ENCODE peak calls at places on chromosomes 6 and 20, in six cellular contexts. One of them, this sample, is unnamed.

GRCh38 chr6:140344149-140344913 is 969.9 kb upstream of the CITED2 start:
- DNase-seq in uterus: no peak
- DNase-seq in activated naive CD4-positive, alpha-beta T cell: no peak
- DNase-seq in NCI-H1105: no peak
- DNase-seq in G401: no peak
- DNase-seq in stimulated activated CD4-positive, alpha-beta T cell treated with anti-CD3 and anti-CD28 coated beads, Interleukin-12 subunit alpha, Interleukin-12 subunit beta, amount 100 ng/mL, for 48 hours: no peak
- DNase-seq in this sample: no peak

GRCh38 chr6:35081426-35081851 is 59.7 kb downstream of the TCP11 start:
- DNase-seq in activated naive CD4-positive, alpha-beta T cell: no peak
- DNase-seq in G401: no peak
- DNase-seq in NCI-H1105: no peak
- DNase-seq in uterus: peak
- DNase-seq in stimulated activated CD4-positive, alpha-beta T cell treated with anti-CD3 and anti-CD28 coated beads, Interleukin-12 subunit alpha, Interleukin-12 subunit beta, amount 100 ng/mL, for 48 hours: no peak
- DNase-seq in this sample: no peak

GRCh38 chr6:106693343-106693742 is 64.0 kb downstream of the QRSL1 start:
- DNase-seq in activated naive CD4-positive, alpha-beta T cell: no peak
- DNase-seq in stimulated activated CD4-positive, alpha-beta T cell treated with anti-CD3 and anti-CD28 coated beads, Interleukin-12 subunit alpha, Interleukin-12 subunit beta, amount 100 ng/mL, for 48 hours: no peak
- DNase-seq in uterus: no peak
- DNase-seq in NCI-H1105: no peak
- DNase-seq in G401: no peak
- DNase-seq in this sample: no peak

GRCh38 chr6:156862711-156863110 is 85.5 kb downstream of the ARID1B start:
- DNase-seq in NCI-H1105: no peak
- DNase-seq in G401: no peak
- DNase-seq in uterus: no peak
- DNase-seq in stimulated activated CD4-positive, alpha-beta T cell treated with anti-CD3 and anti-CD28 coated beads, Interleukin-12 subunit alpha, Interleukin-12 subunit beta, amount 100 ng/mL, for 48 hours: no peak
- DNase-seq in activated naive CD4-positive, alpha-beta T cell: no peak
- DNase-seq in this sample: no peak

GRCh38 chr6:364609-365540 is 26.7 kb upstream of the IRF4 start:
- DNase-seq in stimulated activated CD4-positive, alpha-beta T cell treated with anti-CD3 and anti-CD28 coated beads, Interleukin-12 subunit alpha, Interleukin-12 subunit beta, amount 100 ng/mL, for 48 hours: no peak
- DNase-seq in G401: no peak
- DNase-seq in activated naive CD4-positive, alpha-beta T cell: no peak
- DNase-seq in uterus: no peak
- DNase-seq in NCI-H1105: no peak
- DNase-seq in this sample: no peak

GRCh38 chr6:38218235-38218634 is 398.7 kb downstream of the ZFAND3 start:
- DNase-seq in uterus: no peak
- DNase-seq in G401: no peak
- DNase-seq in NCI-H1105: no peak
- DNase-seq in activated naive CD4-positive, alpha-beta T cell: no peak
- DNase-seq in stimulated activated CD4-positive, alpha-beta T cell treated with anti-CD3 and anti-CD28 coated beads, Interleukin-12 subunit alpha, Interleukin-12 subunit beta, amount 100 ng/mL, for 48 hours: no peak
- DNase-seq in this sample: no peak

GRCh38 chr6:4281341-4282293 is 146.2 kb upstream of the ECI2 start:
- DNase-seq in NCI-H1105: peak
- DNase-seq in uterus: peak
- DNase-seq in G401: peak
- DNase-seq in activated naive CD4-positive, alpha-beta T cell: no peak
- DNase-seq in stimulated activated CD4-positive, alpha-beta T cell treated with anti-CD3 and anti-CD28 coated beads, Interleukin-12 subunit alpha, Interleukin-12 subunit beta, amount 100 ng/mL, for 48 hours: no peak
- DNase-seq in this sample: peak

GRCh38 chr20:35263609-35264223 is 14.2 kb downstream of the MMP24OS start:
- DNase-seq in NCI-H1105: no peak
- DNase-seq in activated naive CD4-positive, alpha-beta T cell: no peak
- DNase-seq in stimulated activated CD4-positive, alpha-beta T cell treated with anti-CD3 and anti-CD28 coated beads, Interleukin-12 subunit alpha, Interleukin-12 subunit beta, amount 100 ng/mL, for 48 hours: no peak
- DNase-seq in G401: peak
- DNase-seq in uterus: no peak
- DNase-seq in this sample: no peak

GRCh38 chr20:38326309-38326708 is 20.0 kb upstream of the LBP start:
- DNase-seq in uterus: no peak
- DNase-seq in activated naive CD4-positive, alpha-beta T cell: no peak
- DNase-seq in NCI-H1105: no peak
- DNase-seq in G401: no peak
- DNase-seq in stimulated activated CD4-positive, alpha-beta T cell treated with anti-CD3 and anti-CD28 coated beads, Interleukin-12 subunit alpha, Interleukin-12 subunit beta, amount 100 ng/mL, for 48 hours: no peak
- DNase-seq in this sample: no peak

This sample was measured in islet precursor cell.